ENCODE peak calls at places on chromosomes 2 and 18, in nine cellular contexts. B is astrocyte of the spinal cord; D is GF-D8; C is kidney; M is mesendoderm; H is coronary artery; X is stimulated activated CD8-positive, alpha-beta memory T cell treated with anti-CD3 and anti-CD28 coated beads, Interleukin-7, amount 100 ng/mL, for 1 hour; A is endothelial cell; Q is esophagus squamous epithelium. P is an unnamed sample.

GRCh38 chr2:20430461-20431302 is 16.2 kb upstream of the RHOB start:
- DNase-seq in B (no peak), D (no peak), C (no peak), M (no peak), H (no peak), X (no peak), A (no peak), Q (no peak), P (no peak)

GRCh38 chr2:155054712-155055111 is 356.2 kb downstream of the KCNJ3 start:
- DNase-seq in B (no peak), D (no peak), C (no peak), M (no peak), H (no peak), X (no peak), A (no peak), Q (no peak), P (no peak)

GRCh38 chr2:112216158-112216557 is 38.7 kb downstream of the ZC3H8 start:
- DNase-seq in B (no peak), D (no peak), C (no peak), M (peak; percentile 37), H (no peak), X (no peak), A (peak; percentile 7), Q (no peak), P (no peak)

GRCh38 chr2:36408198-36408703 is 52.7 kb downstream of the CRIM1 start:
- DNase-seq in B (peak; percentile 85), D (no peak), C (peak; percentile 68), M (peak; percentile 77), H (no peak), X (no peak), A (peak; percentile 38), Q (no peak), P (no peak)

GRCh38 chr2:67108231-67108630 is 288.9 kb upstream of the ETAA1 start:
- DNase-seq in B (no peak), D (no peak), C (no peak), M (no peak), H (no peak), X (no peak), A (no peak), Q (no peak), P (no peak)

GRCh38 chr2:185291035-185291647 is 447.5 kb upstream of the FSIP2 start:
- DNase-seq in B (peak; percentile 50), D (peak; percentile 9), C (no peak), M (peak; percentile 84), H (no peak), X (no peak), A (peak; percentile 67), Q (no peak), P (no peak)

GRCh38 chr2:96831679-96832078 is 12.1 kb downstream of the ANKRD23 start:
- DNase-seq in B (no peak), D (no peak), C (peak; percentile 46), M (peak; percentile 27), H (no peak), X (no peak), A (peak; percentile 31), Q (no peak), P (no peak)

GRCh38 chr2:158753561-158754302 is 41.4 kb upstream of the DAPL1 start:
- DNase-seq in B (peak; percentile 73), D (peak; percentile 5), C (no peak), M (peak; percentile 82), H (no peak), X (no peak), A (peak; percentile 45), Q (no peak), P (no peak)

GRCh38 chr2:36785179-36785795 is 88.8 kb downstream of the VIT start:
- DNase-seq in B (peak; percentile 64), D (no peak), C (no peak), M (peak; percentile 84), H (no peak), X (peak; percentile 34), A (peak; percentile 76), Q (no peak), P (peak; percentile 34)

GRCh38 chr18:21444465-21445023 is 156.0 kb downstream of the ESCO1 start:
- DNase-seq in B (peak; percentile 70), D (peak; percentile 20), C (no peak), M (peak; percentile 71), H (no peak), X (no peak), A (peak; percentile 42), Q (no peak), P (no peak)

GRCh38 chr18:26821181-26821580 is 44.3 kb downstream of the AQP4 start:
- DNase-seq in B (no peak), D (no peak), C (no peak), M (no peak), H (no peak), X (no peak), A (no peak), Q (no peak), P (no peak)

GRCh38 chr2:219161097-219161496 is 482 bp upstream of the NHEJ1 start:
- DNase-seq in B (no peak), D (no peak), C (no peak), M (no peak), H (no peak), X (no peak), A (no peak), Q (no peak), P (no peak)

GRCh38 chr2:231132126-231132525 is 7.3 kb upstream of the HTR2B start:
- DNase-seq in B (no peak), D (no peak), C (no peak), M (peak; percentile 59), H (no peak), X (no peak), A (no peak), Q (no peak), P (no peak)

GRCh38 chr2:30262716-30263309 is 31.5 kb downstream of the LBH start:
- DNase-seq in B (no peak), D (no peak), C (peak; percentile 4), M (no peak), H (peak; percentile 40), X (no peak), A (no peak), Q (no peak), P (no peak)

GRCh38 chr18:51857989-51858388 is 482.0 kb upstream of the DCC start:
- DNase-seq in B (no peak), D (no peak), C (no peak), M (no peak), H (no peak), X (no peak), A (no peak), Q (no peak), P (no peak)

GRCh38 chr2:103784271-103784670 is 1022.4 kb downstream of the TMEM182 start:
- DNase-seq in B (no peak), D (no peak), C (no peak), M (peak; percentile 74), H (no peak), X (no peak), A (no peak), Q (no peak), P (no peak)

GRCh38 chr18:955379-956066 is 50.9 kb downstream of the ADCYAP1 start:
- DNase-seq in B (no peak), D (no peak), C (no peak), M (no peak), H (no peak), X (no peak), A (no peak), Q (no peak), P (no peak)

GRCh38 chr2:48328972-48329723 is 200.8 kb upstream of the STON1 start:
- DNase-seq in B (no peak), D (peak; percentile 27), C (no peak), M (no peak), H (no peak), X (no peak), A (no peak), Q (no peak), P (no peak)

GRCh38 chr18:35875566-35875965 is 96.9 kb upstream of the RMP24 start:
- DNase-seq in B (no peak), D (no peak), C (no peak), M (no peak), H (no peak), X (no peak), A (no peak), Q (no peak), P (no peak)

GRCh38 chr2:69122271-69122670 is 109.3 kb downstream of the ANTXR1 start:
- DNase-seq in B (peak; percentile 83), D (no peak), C (no peak), M (no peak), H (no peak), X (no peak), A (no peak), Q (no peak), P (no peak)

GRCh38 chr2:149038442-149039212 is at the start of gene LYPD6B:
- DNase-seq in B (no peak), D (no peak), C (peak; percentile 81), M (peak; percentile 75), H (no peak), X (no peak), A (peak; percentile 38), Q (no peak), P (no peak)

GRCh38 chr2:65479528-65479927 is 47.1 kb upstream of the SPRED2 start:
- DNase-seq in B (no peak), D (no peak), C (peak; percentile 76), M (no peak), H (no peak), X (no peak), A (no peak), Q (no peak), P (no peak)

GRCh38 chr18:986071-986470 is 81.4 kb downstream of the ADCYAP1 start:
- DNase-seq in B (no peak), D (no peak), C (no peak), M (peak; percentile 25), H (no peak), X (no peak), A (no peak), Q (no peak), P (no peak)

GRCh38 chr2:96769816-96770215 is 9.1 kb downstream of the CNNM4 start:
- DNase-seq in B (no peak), D (no peak), C (no peak), M (no peak), H (no peak), X (no peak), A (no peak), Q (no peak), P (no peak)

GRCh38 chr2:201806442-201806841 is at the start of gene CDK15:
- DNase-seq in B (peak; percentile 55), D (no peak), C (peak; percentile 57), M (peak; percentile 16), H (no peak), X (no peak), A (no peak), Q (no peak), P (no peak)

GRCh38 chr2:239293450-239294430 is 107.1 kb downstream of the HDAC4 start:
- DNase-seq in B (no peak), D (no peak), C (no peak), M (no peak), H (no peak), X (no peak), A (no peak), Q (no peak), P (peak; percentile 51)

GRCh38 chr2:215749092-215749957 is 264.0 kb downstream of the MREG start:
- DNase-seq in B (no peak), D (no peak), C (peak; percentile 85), M (no peak), H (peak; percentile 91), X (no peak), A (no peak), Q (no peak), P (no peak)

GRCh38 chr2:191030521-191031154 is 16.7 kb upstream of the STAT1 start:
- DNase-seq in B (peak; percentile 55), D (no peak), C (no peak), M (peak; percentile 68), H (no peak), X (no peak), A (peak; percentile 27), Q (no peak), P (no peak)

GRCh38 chr2:168567840-168568239 is 111.8 kb downstream of the CERS6 start:
- DNase-seq in B (no peak), D (no peak), C (no peak), M (no peak), H (no peak), X (no peak), A (no peak), Q (no peak), P (no peak)

GRCh38 chr2:109407401-109408335 is 206.1 kb downstream of the SEPTIN10 start:
- DNase-seq in B (no peak), D (no peak), C (no peak), M (peak; percentile 22), H (no peak), X (no peak), A (no peak), Q (no peak), P (no peak)

GRCh38 chr18:55320399-55321255 is 267.4 kb downstream of the TCF4 start:
- DNase-seq in B (peak; percentile 53), D (peak; percentile 43), C (no peak), M (no peak), H (no peak), X (no peak), A (no peak), Q (no peak), P (no peak)

P was measured in activated T-helper 1 cell treated with anti-CD3 and anti-CD28 coated beads, Interleukin-2, amount 50 U/mL, for 16 hours.